ENCODE peak calls at places on chromosomes 4 and X, in four cellular contexts. One of them, this sample, is unnamed.

GRCh38 chrX:22652596-22652995 is 347.2 kb upstream of the DDX53 start:
- DNase-seq in WTC11: peak
- DNase-seq in K562: no peak
- DNase-seq in GM12878: no peak
- DNase-seq in this sample: peak

GRCh38 chr4:10087152-10087791 is 29.3 kb downstream of the WDR1 start:
- DNase-seq in WTC11: no peak
- DNase-seq in K562: no peak
- DNase-seq in GM12878: no peak
- DNase-seq in this sample: no peak

GRCh38 chr4:3342182-3342854 is 49.5 kb downstream of the RGS12 start:
- DNase-seq in WTC11: no peak
- DNase-seq in K562: no peak
- DNase-seq in GM12878: no peak
- DNase-seq in this sample: peak

GRCh38 chrX:2316534-2316933 is 184.2 kb downstream of the DHRSX start:
- DNase-seq in WTC11: no peak
- DNase-seq in K562: no peak
- DNase-seq in GM12878: no peak
- DNase-seq in this sample: peak

GRCh38 chr4:26238426-26238781 is 82.4 kb upstream of the RBPJ start:
- DNase-seq in WTC11: no peak
- DNase-seq in K562: no peak
- DNase-seq in GM12878: no peak
- DNase-seq in this sample: peak

GRCh38 chr4:151489462-151490203 is 80.7 kb downstream of the FHIP1A start:
- DNase-seq in WTC11: peak
- DNase-seq in K562: no peak
- DNase-seq in GM12878: no peak
- DNase-seq in this sample: peak

GRCh38 chr4:153207027-153207426 is 2.8 kb downstream of the TRIM2 start:
- DNase-seq in WTC11: no peak
- DNase-seq in K562: no peak
- DNase-seq in GM12878: no peak
- DNase-seq in this sample: no peak

GRCh38 chrX:84064164-84064563 is 123.8 kb downstream of the RPS6KA6 start:
- DNase-seq in WTC11: no peak
- DNase-seq in K562: no peak
- DNase-seq in GM12878: no peak
- DNase-seq in this sample: no peak

GRCh38 chr4:173281420-173282333 is 52.5 kb downstream of the HMGB2 start:
- DNase-seq in WTC11: no peak
- DNase-seq in K562: no peak
- DNase-seq in GM12878: no peak
- DNase-seq in this sample: no peak

GRCh38 chrX:124963717-124964116 is 356.0 kb upstream of the TEX13C start:
- DNase-seq in WTC11: no peak
- DNase-seq in K562: no peak
- DNase-seq in GM12878: no peak
- DNase-seq in this sample: no peak

GRCh38 chrX:66030505-66031317 is 9.2 kb downstream of the VSIG4 start:
- DNase-seq in WTC11: peak
- DNase-seq in K562: peak
- DNase-seq in GM12878: no peak
- DNase-seq in this sample: peak

GRCh38 chr4:17502764-17503163 is 9.1 kb downstream of the QDPR start:
- DNase-seq in WTC11: no peak
- DNase-seq in K562: no peak
- DNase-seq in GM12878: no peak
- DNase-seq in this sample: no peak

GRCh38 chrX:329291-329910 is 10.8 kb upstream of the GTPBP6 start:
- DNase-seq in WTC11: no peak
- DNase-seq in K562: no peak
- DNase-seq in GM12878: no peak
- DNase-seq in this sample: no peak

GRCh38 chr4:61555789-61556188 is 355.7 kb downstream of the ADGRL3 start:
- DNase-seq in WTC11: no peak
- DNase-seq in K562: no peak
- DNase-seq in GM12878: no peak
- DNase-seq in this sample: peak

GRCh38 chr4:16686195-16686594 is 212.2 kb downstream of the LDB2 start:
- DNase-seq in WTC11: no peak
- DNase-seq in K562: no peak
- DNase-seq in GM12878: no peak
- DNase-seq in this sample: no peak

GRCh38 chrX:118221257-118221656 is 104.6 kb upstream of the KLHL13 start:
- DNase-seq in WTC11: no peak
- DNase-seq in K562: no peak
- DNase-seq in GM12878: no peak
- DNase-seq in this sample: no peak

GRCh38 chr4:94339779-94340178 is 2.9 kb downstream of the HPGDS start:
- DNase-seq in WTC11: no peak
- DNase-seq in K562: no peak
- DNase-seq in GM12878: no peak
- DNase-seq in this sample: no peak

GRCh38 chrX:109374276-109374960 is 107.5 kb downstream of the GUCY2F start:
- DNase-seq in WTC11: no peak
- DNase-seq in K562: no peak
- DNase-seq in GM12878: no peak
- DNase-seq in this sample: no peak

GRCh38 chrX:107227780-107228485 is 21.5 kb downstream of the DNAAF6 start:
- DNase-seq in WTC11: no peak
- DNase-seq in K562: no peak
- DNase-seq in GM12878: no peak
- DNase-seq in this sample: no peak

GRCh38 chr4:113142351-113142750 is 92.9 kb downstream of the ANK2 start:
- DNase-seq in WTC11: no peak
- DNase-seq in K562: no peak
- DNase-seq in GM12878: no peak
- DNase-seq in this sample: no peak

GRCh38 chr4:37909690-37910486 is 19.0 kb downstream of the TBC1D1 start:
- DNase-seq in WTC11: no peak
- DNase-seq in K562: no peak
- DNase-seq in GM12878: no peak
- DNase-seq in this sample: no peak

GRCh38 chr4:24112466-24112865 is 222.6 kb upstream of the PPARGC1A start:
- DNase-seq in WTC11: no peak
- DNase-seq in K562: no peak
- DNase-seq in GM12878: no peak
- DNase-seq in this sample: no peak

GRCh38 chr4:171650543-171650942 is 162.7 kb upstream of the GALNTL6 start:
- DNase-seq in WTC11: peak
- DNase-seq in K562: no peak
- DNase-seq in GM12878: no peak
- DNase-seq in this sample: peak

GRCh38 chrX:81120270-81120935 is 81.3 kb downstream of the HMGN5 start:
- DNase-seq in WTC11: no peak
- DNase-seq in K562: no peak
- DNase-seq in GM12878: no peak
- DNase-seq in this sample: no peak

GRCh38 chr4:145904413-145905177 is 34.0 kb downstream of the ZNF827 start:
- DNase-seq in WTC11: no peak
- DNase-seq in K562: no peak
- DNase-seq in GM12878: no peak
- DNase-seq in this sample: no peak

GRCh38 chr4:169202143-169202699 is 68.5 kb downstream of the SH3RF1 start:
- DNase-seq in WTC11: no peak
- DNase-seq in K562: no peak
- DNase-seq in GM12878: no peak
- DNase-seq in this sample: peak
- TF ChIP-seq CTCF in WTC11: no peak
- TF ChIP-seq CTCF in K562: no peak
- TF ChIP-seq CTCF in GM12878: no peak
- TF ChIP-seq CTCF in this sample: no peak

DNA sequence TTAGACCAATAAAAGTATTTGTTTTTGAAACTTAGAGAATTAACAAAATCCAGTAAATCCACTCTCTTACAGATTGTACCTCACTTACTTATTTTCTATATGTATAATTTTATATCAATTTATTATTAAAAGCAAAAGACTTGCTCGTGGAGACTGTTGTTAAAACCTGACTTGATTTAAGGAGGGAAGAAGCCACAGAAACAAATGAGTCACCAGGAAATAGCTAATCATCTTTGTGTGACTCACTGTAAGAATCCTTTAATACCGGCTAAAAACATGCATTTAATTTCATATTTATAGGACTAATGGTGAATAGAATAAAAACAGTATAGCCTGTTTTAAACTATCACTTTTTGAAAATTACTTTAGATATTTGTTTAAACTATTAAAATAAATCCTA is 29.9 kb upstream of the UBE2NL start:
- DNase-seq in WTC11: no peak
- DNase-seq in K562: no peak
- DNase-seq in GM12878: no peak
- DNase-seq in this sample: no peak
- TF ChIP-seq CBFB in WTC11: no peak
- TF ChIP-seq CBFB in K562: no peak
- TF ChIP-seq CBFB in GM12878: no peak
- TF ChIP-seq CBFB in this sample: no peak

DNA sequence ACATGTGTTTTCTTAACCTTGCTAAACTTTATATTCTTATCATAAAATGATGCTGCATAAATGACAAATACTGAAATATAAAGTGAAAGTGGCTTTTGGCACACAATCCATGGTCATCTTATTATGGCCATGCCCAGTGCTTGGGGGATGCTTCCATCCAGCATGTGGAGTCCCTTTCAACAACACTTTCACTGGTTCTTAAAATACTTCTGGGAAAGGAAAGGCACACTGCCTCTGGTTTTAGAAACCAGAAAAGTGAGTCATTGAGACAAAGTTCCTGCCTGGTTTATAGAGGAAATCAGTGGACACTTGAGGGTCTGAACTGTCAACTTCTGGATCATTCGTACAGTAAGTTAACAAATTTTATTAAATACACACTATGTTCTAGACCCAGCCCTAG is 248.0 kb upstream of the ADAMTS3 start:
- DNase-seq in WTC11: no peak
- DNase-seq in K562: no peak
- DNase-seq in GM12878: no peak
- DNase-seq in this sample: no peak
- TF ChIP-seq CTCF in WTC11: no peak
- TF ChIP-seq CTCF in K562: no peak
- TF ChIP-seq CTCF in GM12878: no peak
- TF ChIP-seq CTCF in this sample: no peak

DNA sequence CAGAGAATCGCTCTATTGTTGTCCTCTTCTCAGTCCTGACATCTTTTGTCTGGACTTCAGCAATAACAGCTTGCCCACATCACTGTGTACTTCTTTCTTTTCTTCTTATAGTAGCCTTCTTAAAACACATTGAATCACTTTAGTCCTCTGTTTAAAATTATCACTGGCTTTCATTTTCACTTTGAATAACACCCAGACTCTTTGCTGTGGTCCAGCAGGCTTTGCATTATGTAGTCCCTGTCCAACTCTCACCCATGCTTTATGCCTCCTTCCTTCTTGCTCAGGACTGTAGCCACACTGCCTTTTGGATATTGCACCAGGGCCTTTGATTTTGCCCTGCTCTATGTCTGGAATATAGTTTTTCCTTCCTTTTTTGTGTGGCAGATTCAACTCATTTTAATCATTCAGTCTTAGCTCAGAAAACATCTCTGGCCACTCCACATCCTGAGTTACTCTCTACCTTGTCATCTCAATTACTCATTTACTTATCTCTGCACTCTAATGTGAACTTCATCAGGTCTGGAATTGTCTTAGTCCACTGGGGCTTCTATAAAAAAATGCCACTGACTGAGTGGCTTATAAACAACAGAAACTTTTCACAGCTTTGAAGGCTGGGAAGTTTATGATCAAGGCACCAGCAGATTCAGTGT is 168.2 kb downstream of the C4orf33 start:
- DNase-seq in WTC11: no peak
- DNase-seq in K562: no peak
- DNase-seq in GM12878: peak
- DNase-seq in this sample: no peak
- TF ChIP-seq CBFB in WTC11: no peak
- TF ChIP-seq CBFB in K562: no peak
- TF ChIP-seq CBFB in GM12878: no peak
- TF ChIP-seq CBFB in this sample: no peak

GRCh38 chr4:79917246-79917645 is 155.8 kb downstream of the ANTXR2 start:
- DNase-seq in WTC11: peak
- DNase-seq in K562: peak
- DNase-seq in GM12878: peak
- DNase-seq in this sample: peak
- TF ChIP-seq CTCF in WTC11: peak
- TF ChIP-seq CTCF in K562: peak
- TF ChIP-seq CTCF in GM12878: peak
- TF ChIP-seq CTCF in this sample: peak

GRCh38 chrX:125998432-125998831 is 167.7 kb downstream of the DCAF12L2 start:
- DNase-seq in WTC11: no peak
- DNase-seq in K562: no peak
- DNase-seq in GM12878: no peak
- DNase-seq in this sample: no peak
- TF ChIP-seq CBFB in WTC11: no peak
- TF ChIP-seq CBFB in K562: no peak
- TF ChIP-seq CBFB in GM12878: no peak
- TF ChIP-seq CBFB in this sample: no peak

This sample was measured in HepG2.